ENCODE peak calls at places on chromosome 4, in eight cellular contexts. One of them, this sample, is unnamed.
A peak's percentile ranks its signal among the peaks of the same experiment; 100 is the strongest.

GRCh38 chr4:87274803-87275202 is 47.9 kb downstream of the HSD17B13 start:
- DNase-seq in naive B cell: no peak
- DNase-seq in NCI-H774: no peak
- DNase-seq in substantia nigra: no peak
- DNase-seq in AG08395: no peak
- DNase-seq in COR-L47: no peak
- DNase-seq in Right ventricle myocardium superior: no peak
- DNase-seq in ACHN: no peak
- DNase-seq in this sample: no peak

GRCh38 chr4:37793562-37793961 is 32.9 kb upstream of the PGM2 start:
- DNase-seq in naive B cell: peak; percentile 11
- DNase-seq in NCI-H774: no peak
- DNase-seq in substantia nigra: no peak
- DNase-seq in AG08395: peak; percentile 15
- DNase-seq in COR-L47: peak; percentile 23
- DNase-seq in Right ventricle myocardium superior: no peak
- DNase-seq in ACHN: peak; percentile 24
- DNase-seq in this sample: no peak

GRCh38 chr4:109945056-109945455 is 32.4 kb downstream of the EGF start:
- DNase-seq in naive B cell: no peak
- DNase-seq in NCI-H774: no peak
- DNase-seq in substantia nigra: no peak
- DNase-seq in AG08395: no peak
- DNase-seq in COR-L47: no peak
- DNase-seq in Right ventricle myocardium superior: no peak
- DNase-seq in ACHN: no peak
- DNase-seq in this sample: no peak

GRCh38 chr4:182338059-182338458 is 94.9 kb downstream of the TENM3 start:
- DNase-seq in naive B cell: no peak
- DNase-seq in NCI-H774: no peak
- DNase-seq in substantia nigra: no peak
- DNase-seq in AG08395: no peak
- DNase-seq in COR-L47: no peak
- DNase-seq in Right ventricle myocardium superior: no peak
- DNase-seq in ACHN: peak; percentile 58
- DNase-seq in this sample: no peak

GRCh38 chr4:93791570-93792195 is 36.9 kb upstream of the ATOH1 start:
- DNase-seq in naive B cell: no peak
- DNase-seq in NCI-H774: peak; percentile 8
- DNase-seq in substantia nigra: no peak
- DNase-seq in AG08395: peak; percentile 53
- DNase-seq in COR-L47: peak; percentile 71
- DNase-seq in Right ventricle myocardium superior: no peak
- DNase-seq in ACHN: peak; percentile 58
- DNase-seq in this sample: peak; percentile 50

GRCh38 chr4:155888171-155888570 is 15.3 kb upstream of the TDO2 start:
- DNase-seq in naive B cell: no peak
- DNase-seq in NCI-H774: no peak
- DNase-seq in substantia nigra: no peak
- DNase-seq in AG08395: no peak
- DNase-seq in COR-L47: no peak
- DNase-seq in Right ventricle myocardium superior: no peak
- DNase-seq in ACHN: no peak
- DNase-seq in this sample: no peak

GRCh38 chr4:63460075-63460474 is 949.2 kb downstream of the TECRL start:
- DNase-seq in naive B cell: no peak
- DNase-seq in NCI-H774: no peak
- DNase-seq in substantia nigra: no peak
- DNase-seq in AG08395: no peak
- DNase-seq in COR-L47: no peak
- DNase-seq in Right ventricle myocardium superior: no peak
- DNase-seq in ACHN: no peak
- DNase-seq in this sample: no peak

GRCh38 chr4:52645315-52645714 is 13.8 kb downstream of the USP46 start:
- DNase-seq in naive B cell: no peak
- DNase-seq in NCI-H774: no peak
- DNase-seq in substantia nigra: no peak
- DNase-seq in AG08395: no peak
- DNase-seq in COR-L47: no peak
- DNase-seq in Right ventricle myocardium superior: no peak
- DNase-seq in ACHN: no peak
- DNase-seq in this sample: no peak

GRCh38 chr4:155999743-156000142 is 46.1 kb upstream of the CTSO start:
- DNase-seq in naive B cell: no peak
- DNase-seq in NCI-H774: no peak
- DNase-seq in substantia nigra: no peak
- DNase-seq in AG08395: no peak
- DNase-seq in COR-L47: no peak
- DNase-seq in Right ventricle myocardium superior: peak; percentile 42
- DNase-seq in ACHN: no peak
- DNase-seq in this sample: peak; percentile 22

GRCh38 chr4:185872747-185873380 is 60.9 kb upstream of the SORBS2 start:
- DNase-seq in naive B cell: no peak
- DNase-seq in NCI-H774: no peak
- DNase-seq in substantia nigra: no peak
- DNase-seq in AG08395: no peak
- DNase-seq in COR-L47: no peak
- DNase-seq in Right ventricle myocardium superior: no peak
- DNase-seq in ACHN: no peak
- DNase-seq in this sample: no peak

GRCh38 chr4:44766453-44766852 is 40.1 kb upstream of the GNPDA2 start:
- DNase-seq in naive B cell: no peak
- DNase-seq in NCI-H774: no peak
- DNase-seq in substantia nigra: no peak
- DNase-seq in AG08395: no peak
- DNase-seq in COR-L47: no peak
- DNase-seq in Right ventricle myocardium superior: no peak
- DNase-seq in ACHN: no peak
- DNase-seq in this sample: no peak